ENCODE peak calls at places on chromosomes 1 and 21, in seven cellular contexts. B, Y, P, V, S, F and G are unnamed samples.

GRCh38 chr1:157542676-157543075 is 9.6 kb downstream of the FCRL5 start:
- DNase-seq in B (no peak), Y (no peak), P (no peak), V (no peak), S (no peak), F (no peak), G (peak; percentile 66)

GRCh38 chr1:89552481-89553194 is 28.0 kb downstream of the LRRC8B start:
- DNase-seq in B (no peak), Y (no peak), P (no peak), V (no peak), S (peak; percentile 44), F (no peak), G (no peak)

GRCh38 chr1:243596441-243597183 is 253.4 kb downstream of the AKT3 start:
- DNase-seq in B (no peak), Y (no peak), P (peak; percentile 96), V (no peak), S (no peak), F (no peak), G (no peak)

GRCh38 chr1:16215882-16216753 is 3.7 kb upstream of the ARHGEF19 start:
- DNase-seq in B (peak; percentile 79), Y (peak; percentile 66), P (peak; percentile 69), V (peak; percentile 83), S (peak; percentile 92), F (peak; percentile 73), G (peak; percentile 92)

GRCh38 chr1:196078691-196079090 is 529.5 kb downstream of the KCNT2 start:
- DNase-seq in B (no peak), Y (no peak), P (peak; percentile 18), V (no peak), S (no peak), F (no peak), G (no peak)

GRCh38 chr1:160868141-160868540 is 5.5 kb upstream of the CD244 start:
- DNase-seq in B (no peak), Y (no peak), P (no peak), V (no peak), S (no peak), F (no peak), G (no peak)

GRCh38 chr1:176119549-176119948 is 87.5 kb downstream of the COP1 start:
- DNase-seq in B (no peak), Y (no peak), P (peak; percentile 30), V (no peak), S (no peak), F (no peak), G (no peak)

GRCh38 chr1:12591267-12591938 is 26.6 kb downstream of the DHRS3 start:
- DNase-seq in B (no peak), Y (peak; percentile 78), P (no peak), V (peak; percentile 87), S (no peak), F (no peak), G (peak; percentile 80)

GRCh38 chr1:208516780-208517179 is 272.6 kb upstream of the PLXNA2 start:
- DNase-seq in B (no peak), Y (no peak), P (no peak), V (no peak), S (no peak), F (no peak), G (no peak)

GRCh38 chr21:36207577-36208320 is 51.1 kb downstream of the DOP1B start:
- DNase-seq in B (no peak), Y (no peak), P (peak; percentile 81), V (no peak), S (no peak), F (no peak), G (no peak)

GRCh38 chr1:202367200-202367742 is 18.8 kb downstream of the PPP1R12B start:
- DNase-seq in B (no peak), Y (no peak), P (peak; percentile 54), V (no peak), S (no peak), F (no peak), G (no peak)

GRCh38 chr1:106526650-106527049 is 529.8 kb upstream of the PRMT6 start:
- DNase-seq in B (no peak), Y (no peak), P (peak; percentile 46), V (no peak), S (no peak), F (no peak), G (no peak)

GRCh38 chr21:29557200-29557599 is 258.5 kb downstream of the BACH1 start:
- DNase-seq in B (no peak), Y (no peak), P (no peak), V (no peak), S (no peak), F (no peak), G (no peak)

GRCh38 chr1:20597650-20598049 is 8.8 kb downstream of the CDA start:
- DNase-seq in B (no peak), Y (no peak), P (no peak), V (no peak), S (no peak), F (no peak), G (no peak)

DNA sequence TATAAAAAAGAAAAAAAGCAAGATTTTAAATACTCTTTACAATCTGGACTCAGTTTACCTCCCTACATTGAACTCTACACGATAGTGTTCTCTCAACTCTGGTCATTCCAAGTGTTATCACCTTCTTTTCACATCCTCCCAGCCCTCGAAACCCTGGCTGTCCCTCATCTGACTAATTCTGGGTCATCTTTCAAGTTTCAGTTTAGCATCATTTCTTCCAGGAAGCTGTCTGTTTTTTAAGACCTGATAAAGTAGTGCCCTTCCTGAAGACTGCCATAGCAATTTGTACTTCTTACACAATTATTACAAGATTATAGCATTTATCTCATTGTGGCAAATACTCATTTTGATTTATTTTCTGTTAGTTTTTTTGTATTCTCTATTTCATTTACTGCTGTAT is 1.2 kb downstream of the ALG14 start:
- DNase-seq in B (no peak), Y (no peak), P (no peak), V (no peak), S (no peak), F (no peak), G (no peak)
- TF ChIP-seq POLR2A in B (no peak), Y (no peak), P (no peak), V (no peak), S (no peak), F (no peak), G (no peak)

DNA sequence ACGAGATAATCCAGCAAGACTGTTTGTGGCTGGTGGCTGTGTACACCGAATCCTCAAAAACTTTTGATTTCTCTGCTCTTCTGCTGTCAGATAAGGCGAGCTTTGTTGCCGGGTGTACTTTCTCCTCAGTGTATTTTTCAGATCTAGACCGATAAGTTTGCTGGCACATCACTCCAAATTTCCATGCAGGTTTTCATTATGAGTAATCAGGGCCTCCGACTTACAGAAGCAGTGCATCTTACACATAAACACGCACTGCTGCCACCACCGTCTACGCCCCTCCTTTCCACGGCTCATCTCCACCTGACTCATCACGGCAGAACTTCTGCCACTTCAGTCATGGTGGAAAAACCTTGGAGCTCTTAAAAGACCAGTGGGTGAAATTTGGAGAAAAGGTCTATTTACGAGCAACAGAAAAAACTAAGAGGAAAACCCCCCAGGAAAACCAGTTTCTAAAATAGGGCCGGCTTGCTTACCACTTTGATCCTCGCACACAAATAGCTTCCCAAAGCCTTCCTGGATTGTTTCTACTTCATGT is 7.7 kb downstream of the ZBTB21 start:
- DNase-seq in B (no peak), Y (no peak), P (peak; percentile 98), V (no peak), S (no peak), F (no peak), G (no peak)
- H3K36me3 ChIP-seq in B (no peaks in the 10 kb centered on the region), Y (peaks cover 4% of the 10 kb centered on the region), P (peaks cover 16% of the 10 kb centered on the region), V (no peaks in the 10 kb centered on the region), S (no peaks in the 10 kb centered on the region), F (no peaks in the 10 kb centered on the region), G (no peaks in the 10 kb centered on the region)

GRCh38 chr1:25620701-25621350 is 4.2 kb downstream of the MAN1C1 start:
- DNase-seq in B (no peak), Y (no peak), P (no peak), V (no peak), S (no peak), F (no peak), G (no peak)

GRCh38 chr1:25618433-25618808 is 1.8 kb downstream of the MAN1C1 start:
- DNase-seq in B (no peak), Y (no peak), P (no peak), V (no peak), S (no peak), F (no peak), G (no peak)

GRCh38 chr1:25617626-25618432 is 1.2 kb downstream of the MAN1C1 start:
- DNase-seq in B (no peak), Y (peak; percentile 56), P (no peak), V (peak; percentile 36), S (no peak), F (no peak), G (peak; percentile 75)

GRCh38 chr1:25620211-25620610 is 3.6 kb downstream of the MAN1C1 start:
- DNase-seq in B (no peak), Y (no peak), P (no peak), V (no peak), S (no peak), F (no peak), G (no peak)

DNA sequence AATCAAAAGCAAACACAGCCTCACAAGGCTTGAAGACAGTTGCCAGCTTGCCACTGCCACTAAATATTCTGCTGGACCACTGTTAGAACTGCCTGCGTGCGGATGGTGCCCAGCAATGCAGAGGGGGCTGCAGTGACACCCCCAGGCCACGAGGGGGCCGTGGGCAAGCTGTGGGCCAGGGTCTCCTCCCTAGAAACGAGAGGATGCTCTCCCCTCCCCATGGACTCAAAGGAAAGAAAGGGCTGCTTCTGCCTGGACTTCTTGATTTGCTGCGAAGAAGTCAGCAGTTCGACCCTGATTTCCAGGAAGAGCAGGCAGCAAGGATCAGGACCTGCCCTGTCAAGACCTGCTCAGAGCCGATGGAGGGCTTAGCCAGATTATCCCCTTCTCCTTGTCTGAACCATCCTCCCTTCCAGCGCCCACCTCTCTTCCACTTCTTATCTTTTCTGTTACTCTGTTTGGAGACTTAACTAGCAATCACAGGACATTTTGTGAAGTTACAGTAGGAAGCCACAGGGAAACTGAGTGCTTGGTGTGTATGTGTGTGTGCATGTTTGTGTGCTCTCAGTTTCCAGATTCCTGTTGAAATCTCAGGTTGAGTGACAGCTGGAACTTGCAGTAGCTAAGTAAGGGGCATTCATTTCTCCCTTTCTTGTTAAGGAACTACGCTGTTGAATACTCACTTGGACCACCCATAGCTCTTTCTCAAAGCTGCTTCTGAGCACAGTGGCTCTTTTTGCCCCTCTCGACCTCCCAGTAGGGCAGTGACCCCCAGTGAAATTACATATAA is 2.7 kb downstream of the MAN1C1 start:
- DNase-seq in B (no peak), Y (no peak), P (peak; percentile 14), V (peak; percentile 58), S (no peak), F (no peak), G (peak; percentile 51)
- H3K4me3 ChIP-seq in B (no peak overlapping the region), Y (peak overlapping the region; percentile 80), P (peak overlapping the region; percentile 69), V (no peak overlapping the region), S (no peak overlapping the region), F (peak overlapping the region; percentile 81), G (peak overlapping the region; percentile 97)

DNA sequence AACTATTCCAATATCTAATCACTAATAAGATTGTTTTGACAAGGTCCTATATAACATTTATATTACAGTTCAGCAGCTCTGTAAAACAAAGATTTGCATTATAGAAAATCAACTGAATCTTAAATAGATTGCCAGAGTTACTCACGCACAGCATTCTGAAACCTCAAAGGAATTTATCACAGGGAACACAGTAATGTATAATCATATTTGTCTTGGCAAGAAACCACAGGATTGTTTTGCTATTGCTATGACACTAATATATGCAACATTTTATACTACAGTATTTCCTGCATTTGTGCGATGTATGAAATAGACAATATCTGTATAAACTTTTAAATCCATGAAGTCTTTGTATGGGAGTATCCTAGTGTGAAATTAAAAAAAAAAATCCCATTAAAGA is 101.4 kb downstream of the PLPPR5 start:
- DNase-seq in B (no peak), Y (no peak), P (peak; percentile 88), V (no peak), S (no peak), F (no peak), G (no peak)
- TF ChIP-seq POLR2A in B (no peak), Y (no peak), P (no peak), V (no peak), S (no peak), F (no peak), G (no peak)

GRCh38 chr21:42407476-42407875 is 3.8 kb downstream of the UBASH3A start:
- DNase-seq in B (no peak), Y (no peak), P (no peak), V (no peak), S (no peak), F (no peak), G (no peak)
- H3K36me3 ChIP-seq in B (no peaks in the 10 kb centered on the region), Y (no peaks in the 10 kb centered on the region), P (no peaks in the 10 kb centered on the region), V (no peaks in the 10 kb centered on the region), S (no peaks in the 10 kb centered on the region), F (no peaks in the 10 kb centered on the region), G (no peaks in the 10 kb centered on the region)